ENCODE peak calls at places on chromosomes 3 and 15, in ten cellular contexts. E is gastrocnemius medialis, W is colonic mucosa, G is CMK, L is AML-193, P is HS-5, V is C1 segment of cervical spinal cord, D is ovary, O is cardiac muscle cell, M is right lobe of liver. Z is an unnamed sample.

GRCh38 chr3:143808999-143809700 is 39.1 kb downstream of the SLC9A9 start:
- DNase-seq in E (no peak), W (no peak), G (no peak), L (no peak), P (no peak), V (no peak), D (no peak), O (no peak), M (no peak), Z (no peak)

GRCh38 chr3:123152656-123153055 is 49.1 kb upstream of the SEC22A start:
- DNase-seq in E (no peak), W (peak), G (no peak), L (no peak), P (no peak), V (peak), D (no peak), O (no peak), M (no peak), Z (no peak)

GRCh38 chr3:69568926-69569325 is 170.3 kb upstream of the MITF start:
- DNase-seq in E (no peak), W (no peak), G (no peak), L (no peak), P (no peak), V (no peak), D (no peak), O (no peak), M (no peak), Z (no peak)

GRCh38 chr3:94303897-94304296 is 241.0 kb downstream of the NSUN3 start:
- DNase-seq in E (no peak), W (no peak), G (no peak), L (no peak), P (no peak), V (no peak), D (peak), O (peak), M (no peak), Z (peak)

GRCh38 chr15:70788114-70789049 is 25.0 kb upstream of the UACA start:
- DNase-seq in E (no peak), W (peak), G (no peak), L (no peak), P (peak), V (no peak), D (no peak), O (no peak), M (no peak), Z (no peak)

GRCh38 chr3:152298393-152299242 is 29.9 kb downstream of the MBNL1 start:
- DNase-seq in E (peak), W (peak), G (peak), L (peak), P (peak), V (peak), D (peak), O (peak), M (peak), Z (peak)

GRCh38 chr3:8506611-8507061 is 5.0 kb downstream of the LMCD1 start:
- DNase-seq in E (peak), W (no peak), G (no peak), L (no peak), P (no peak), V (no peak), D (no peak), O (no peak), M (no peak), Z (peak)

GRCh38 chr3:177830411-177830849 is 633.1 kb upstream of the TBL1XR1 start:
- DNase-seq in E (peak), W (peak), G (no peak), L (no peak), P (peak), V (no peak), D (no peak), O (no peak), M (no peak), Z (peak)

GRCh38 chr3:107574650-107575049 is 51.9 kb downstream of the BBX start:
- DNase-seq in E (no peak), W (no peak), G (peak), L (peak), P (peak), V (no peak), D (no peak), O (peak), M (no peak), Z (no peak)

GRCh38 chr3:128180446-128180845 is 27.2 kb downstream of the EEFSEC start:
- DNase-seq in E (no peak), W (no peak), G (no peak), L (no peak), P (no peak), V (no peak), D (no peak), O (no peak), M (no peak), Z (no peak)

GRCh38 chr3:98917608-98918007 is 16.1 kb upstream of the DCBLD2 start:
- DNase-seq in E (no peak), W (no peak), G (no peak), L (no peak), P (no peak), V (no peak), D (no peak), O (no peak), M (no peak), Z (no peak)

Z was measured in prostate gland.